ENCODE peak calls at places on chromosomes 6 and 20, in seven cellular contexts. L, P, S, U, A, R and M are unnamed samples.

GRCh38 chr20:48223715-48224114 is 438.4 kb upstream of the SULF2 start:
- DNase-seq in L (no peak), P (no peak), S (no peak), U (no peak), A (no peak), R (no peak), M (no peak)

GRCh38 chr6:119445666-119446622 is 96.4 kb upstream of the MAN1A1 start:
- DNase-seq in L (no peak), P (no peak), S (no peak), U (no peak), A (no peak), R (no peak), M (no peak)

GRCh38 chr6:9140181-9140580 is 704.8 kb upstream of the SLC35B3 start:
- DNase-seq in L (peak), P (no peak), S (no peak), U (no peak), A (peak), R (no peak), M (no peak)

GRCh38 chr20:50438986-50439407 is 71.2 kb upstream of the PTPN1 start:
- DNase-seq in L (no peak), P (no peak), S (no peak), U (no peak), A (peak), R (no peak), M (peak)

GRCh38 chr6:11143394-11144371 is 32.2 kb upstream of the ERVFRD-1 start:
- DNase-seq in L (peak), P (peak), S (no peak), U (peak), A (no peak), R (no peak), M (peak)

GRCh38 chr6:2434911-2435310 is 189.5 kb upstream of the GMDS start:
- DNase-seq in L (no peak), P (no peak), S (no peak), U (no peak), A (no peak), R (no peak), M (no peak)

GRCh38 chr6:72941751-72942150 is 283.5 kb downstream of the KHDC1L start:
- DNase-seq in L (no peak), P (no peak), S (no peak), U (no peak), A (no peak), R (no peak), M (no peak)

GRCh38 chr20:4546786-4547185 is 174.9 kb upstream of the PRND start:
- DNase-seq in L (no peak), P (no peak), S (no peak), U (no peak), A (peak), R (no peak), M (no peak)

GRCh38 chr20:30168025-30168799 is 1089.3 kb upstream of the DEFB115 start:
- DNase-seq in L (no peak), P (no peak), S (no peak), U (no peak), A (no peak), R (no peak), M (no peak)

GRCh38 chr20:61806995-61807394 is 258.7 kb downstream of the TAF4 start:
- DNase-seq in L (no peak), P (no peak), S (no peak), U (no peak), A (no peak), R (no peak), M (no peak)

GRCh38 chr6:12801141-12801540 is 84.6 kb downstream of the PHACTR1 start:
- DNase-seq in L (no peak), P (no peak), S (no peak), U (no peak), A (no peak), R (no peak), M (no peak)

GRCh38 chr6:80622641-80623040 is 516.2 kb downstream of the BCKDHB start:
- DNase-seq in L (no peak), P (no peak), S (no peak), U (no peak), A (no peak), R (no peak), M (no peak)

GRCh38 chr6:87922191-87922946 is 125.3 kb upstream of the SPACA1 start:
- DNase-seq in L (no peak), P (no peak), S (no peak), U (no peak), A (no peak), R (no peak), M (no peak)

GRCh38 chr6:25314776-25315175 is 35.6 kb downstream of the CARMIL1 start:
- DNase-seq in L (no peak), P (no peak), S (no peak), U (no peak), A (no peak), R (no peak), M (no peak)

GRCh38 chr6:25315194-25315593 is 36.0 kb downstream of the CARMIL1 start:
- DNase-seq in L (no peak), P (no peak), S (no peak), U (no peak), A (no peak), R (no peak), M (no peak)

GRCh38 chr6:25312034-25312620 is 33.0 kb downstream of the CARMIL1 start:
- DNase-seq in L (no peak), P (no peak), S (no peak), U (no peak), A (no peak), R (no peak), M (no peak)

GRCh38 chr6:25311251-25311910 is 32.2 kb downstream of the CARMIL1 start:
- DNase-seq in L (no peak), P (no peak), S (no peak), U (no peak), A (no peak), R (no peak), M (no peak)

DNA sequence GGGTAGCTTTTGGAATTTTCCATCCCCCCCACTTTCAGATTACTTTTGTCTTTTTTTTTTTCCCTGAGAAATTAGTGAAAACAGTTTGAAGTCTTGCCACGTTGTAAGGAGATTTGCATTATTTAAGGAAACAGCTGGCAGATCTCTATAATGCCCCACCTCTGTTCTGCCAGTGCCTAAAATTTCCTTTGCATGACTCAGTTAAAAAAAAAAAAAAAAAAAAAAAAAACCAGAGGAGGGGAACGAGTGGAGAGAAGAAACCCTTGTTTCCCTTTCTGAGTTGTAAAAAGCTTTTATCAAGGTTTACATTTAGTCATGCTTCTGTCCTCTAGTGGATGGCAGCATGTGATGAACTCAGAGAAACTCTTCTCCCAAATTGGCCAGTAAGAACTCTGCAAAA is 33.5 kb downstream of the CARMIL1 start:
- DNase-seq in L (no peak), P (no peak), S (no peak), U (no peak), A (no peak), R (no peak), M (no peak)
- TF ChIP-seq CTCF in L (no peak), P (no peak), S (peak), U (no peak), A (no peak), R (no peak), M (no peak)

GRCh38 chr20:56359212-56360132 is 698 bp downstream of the FAM210B start:
- DNase-seq in L (peak), P (peak), S (peak), U (no peak), A (no peak), R (peak), M (no peak)

GRCh38 chr20:56358600-56359211 is at the start of gene FAM210B:
- DNase-seq in L (peak), P (peak), S (peak), U (peak), A (peak), R (peak), M (no peak)

GRCh38 chr20:56360899-56361199 is 2.1 kb downstream of the FAM210B start:
- DNase-seq in L (no peak), P (no peak), S (no peak), U (no peak), A (no peak), R (no peak), M (no peak)

GRCh38 chr20:56361888-56362287 is 3.1 kb downstream of the FAM210B start:
- DNase-seq in L (no peak), P (no peak), S (no peak), U (no peak), A (no peak), R (no peak), M (no peak)

DNA sequence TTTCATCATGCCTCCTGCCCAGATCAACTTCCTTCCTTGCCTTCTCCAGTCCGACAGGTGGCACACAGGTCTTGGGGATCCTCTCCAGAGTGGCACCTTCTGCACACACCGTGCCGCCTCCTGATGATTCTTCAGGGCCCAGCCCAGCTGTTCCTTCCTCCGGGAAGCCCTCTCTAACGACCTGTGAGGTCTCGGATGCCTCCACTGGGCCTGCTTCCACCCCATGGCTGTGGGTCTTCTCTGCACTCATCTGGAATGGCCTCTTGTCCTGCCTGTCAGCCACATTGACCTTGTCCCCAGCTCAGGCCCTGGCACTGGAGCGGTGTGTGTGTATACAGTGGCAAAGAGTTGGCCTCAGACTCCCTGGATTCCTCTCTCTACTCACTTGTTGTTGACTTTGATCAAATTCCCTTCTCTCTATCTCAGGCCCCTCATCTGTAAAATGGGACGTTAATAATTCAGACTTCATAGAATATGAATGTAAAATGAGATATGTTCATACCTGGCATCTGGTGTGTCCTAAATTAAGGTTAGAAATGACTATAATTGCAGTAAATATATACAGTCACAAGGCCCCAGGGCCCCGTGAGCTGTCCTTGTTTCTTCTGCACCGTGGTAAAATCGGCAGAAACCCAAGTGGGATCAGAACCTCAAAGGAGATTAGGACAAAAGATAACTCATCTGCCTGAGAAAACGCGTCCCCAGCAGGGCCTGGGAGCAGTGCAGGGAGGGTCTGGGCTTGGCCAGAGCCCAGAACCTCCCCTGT is 1.5 kb downstream of the FAM210B start:
- DNase-seq in L (no peak), P (no peak), S (no peak), U (no peak), A (no peak), R (no peak), M (no peak)
- TF ChIP-seq CTCF in L (no peak), P (no peak), S (no peak), U (no peak), A (no peak), R (no peak), M (no peak)

GRCh38 chr6:125779924-125780539 is 10.7 kb upstream of the NCOA7 start:
- DNase-seq in L (peak), P (peak), S (peak), U (peak), A (peak), R (peak), M (peak)
- TF ChIP-seq CTCF in L (peak), P (peak), S (peak), U (no peak), A (peak), R (no peak), M (no peak)

GRCh38 chr6:167669870-167670802 is 156.6 kb upstream of the AFDN start:
- DNase-seq in L (no peak), P (no peak), S (peak), U (no peak), A (no peak), R (no peak), M (no peak)

GRCh38 chr6:167673951-167674350 is 152.8 kb upstream of the AFDN start:
- DNase-seq in L (no peak), P (no peak), S (no peak), U (no peak), A (no peak), R (no peak), M (no peak)

GRCh38 chr6:167672738-167673137 is 154.0 kb upstream of the AFDN start:
- DNase-seq in L (no peak), P (no peak), S (no peak), U (no peak), A (no peak), R (no peak), M (no peak)

GRCh38 chr6:167670938-167671338 is 155.8 kb upstream of the AFDN start:
- DNase-seq in L (no peak), P (no peak), S (no peak), U (no peak), A (no peak), R (no peak), M (no peak)

GRCh38 chr6:167671977-167672687 is 154.6 kb upstream of the AFDN start:
- DNase-seq in L (no peak), P (no peak), S (no peak), U (no peak), A (no peak), R (no peak), M (no peak)
- TF ChIP-seq CTCF in L (no peak), P (no peak), S (no peak), U (no peak), A (no peak), R (no peak), M (no peak)

GRCh38 chr6:166862978-166863530 is 93.3 kb downstream of the RNASET2 start:
- DNase-seq in L (no peak), P (no peak), S (no peak), U (no peak), A (no peak), R (no peak), M (no peak)

GRCh38 chr6:166864333-166864732 is 92.0 kb downstream of the RNASET2 start:
- DNase-seq in L (no peak), P (no peak), S (no peak), U (no peak), A (no peak), R (no peak), M (no peak)

GRCh38 chr6:166861961-166862286 is 94.4 kb downstream of the RNASET2 start:
- DNase-seq in L (no peak), P (no peak), S (no peak), U (no peak), A (no peak), R (no peak), M (no peak)

GRCh38 chr6:166861304-166861703 is 95.0 kb downstream of the RNASET2 start:
- DNase-seq in L (no peak), P (no peak), S (no peak), U (no peak), A (no peak), R (no peak), M (no peak)

DNA sequence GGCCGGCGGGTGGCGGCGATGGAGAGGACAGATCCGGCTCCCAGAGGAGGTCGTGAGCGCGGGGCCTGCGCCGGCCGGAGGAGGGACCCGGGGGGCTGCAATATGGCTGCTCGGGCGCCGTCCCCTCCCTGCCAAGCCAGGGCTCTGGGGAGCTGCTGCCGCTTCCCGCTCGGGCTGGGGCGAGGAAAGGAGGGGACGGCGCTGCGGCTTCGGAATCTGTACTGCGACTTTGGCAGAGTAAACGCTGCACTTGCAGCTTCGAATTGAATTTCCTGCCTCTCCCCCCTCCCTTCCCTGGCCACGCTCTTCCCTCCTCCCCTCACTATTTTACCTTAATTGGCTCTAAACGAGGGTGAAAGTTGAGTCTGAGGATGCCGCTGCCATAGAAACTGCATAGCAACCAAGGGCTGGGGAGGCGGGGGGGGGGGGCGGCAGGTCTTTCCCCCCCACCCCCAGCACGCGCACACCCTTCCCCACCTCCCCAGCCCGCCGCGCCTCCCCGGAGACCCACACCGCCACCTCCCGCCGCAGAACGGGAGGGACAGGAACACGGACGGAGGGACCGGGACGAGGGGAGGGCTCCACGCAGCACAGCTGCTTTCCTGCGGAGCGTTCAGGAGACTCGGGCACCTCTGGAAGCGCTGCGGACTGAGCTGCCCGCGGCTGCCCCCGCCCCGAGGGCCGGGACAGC is 93.9 kb downstream of the RNASET2 start:
- DNase-seq in L (no peak), P (no peak), S (peak), U (no peak), A (no peak), R (peak), M (no peak)
- TF ChIP-seq CTCF in L (no peak), P (no peak), S (no peak), U (no peak), A (no peak), R (no peak), M (no peak)

GRCh38 chr20:32858873-32859372 is at the start of gene EFCAB8:
- DNase-seq in L (no peak), P (no peak), S (peak), U (no peak), A (no peak), R (no peak), M (no peak)
- TF ChIP-seq CTCF in L (no peak), P (no peak), S (no peak), U (no peak), A (no peak), R (no peak), M (no peak)

DNA sequence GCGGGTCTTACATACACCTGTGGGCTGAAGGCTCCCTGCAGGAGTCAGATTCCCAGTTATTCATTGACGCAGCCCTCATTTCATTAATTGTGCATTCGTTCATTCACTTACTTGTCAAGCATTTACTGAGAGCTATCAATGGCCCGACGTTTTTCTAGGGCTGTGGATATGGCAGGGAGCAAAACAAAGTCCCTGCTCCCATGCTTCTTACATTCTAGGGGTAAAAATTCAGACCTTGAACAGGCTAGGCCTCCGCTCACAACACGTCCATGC is 369 bp upstream of the NSFL1C start:
- DNase-seq in L (no peak), P (no peak), S (no peak), U (no peak), A (no peak), R (no peak), M (no peak)
- TF ChIP-seq CTCF in L (no peak), P (no peak), S (no peak), U (no peak), A (peak), R (peak), M (no peak)

DNA sequence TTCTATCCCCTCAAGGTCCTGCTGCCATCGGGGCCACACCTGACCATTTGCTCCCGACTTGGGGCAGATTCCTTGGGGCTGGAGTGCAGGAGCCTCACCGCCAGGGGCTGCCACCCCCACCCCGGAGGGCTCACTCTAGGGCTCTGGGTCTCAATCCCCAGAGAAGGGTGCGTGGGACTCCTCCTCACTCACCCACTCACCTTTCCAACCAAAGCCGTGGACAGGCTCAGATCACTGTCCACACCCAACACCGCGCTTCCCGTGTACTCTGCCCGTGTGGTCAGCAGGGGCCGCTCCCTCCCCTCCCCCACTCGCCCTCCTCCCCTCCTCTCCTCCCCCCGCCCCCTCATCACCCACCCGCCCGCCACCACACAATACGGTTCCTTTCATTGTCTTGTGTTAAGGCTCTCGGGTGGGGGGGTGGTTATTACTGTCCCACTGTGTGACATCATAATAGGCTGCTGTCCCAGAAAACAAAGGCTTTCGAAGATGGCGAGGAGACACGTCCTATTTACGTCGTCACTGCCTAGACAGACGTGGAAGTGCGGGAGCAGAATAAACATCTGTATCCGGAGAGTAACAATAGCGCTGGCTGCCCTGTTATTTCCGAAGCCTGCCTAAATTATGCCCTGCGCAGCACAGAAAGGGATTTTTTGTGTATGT is 85.8 kb downstream of the YTHDF1 start:
- DNase-seq in L (peak), P (peak), S (no peak), U (no peak), A (no peak), R (peak), M (no peak)
- TF ChIP-seq CTCF in L (no peak), P (no peak), S (no peak), U (no peak), A (no peak), R (no peak), M (no peak)